ENCODE peak calls at places on chromosomes 6 and 20, in seven cellular contexts. One of them, this sample, is unnamed.

GRCh38 chr6:125058562-125058961 is 95.0 kb upstream of the TPD52L1 start:
- DNase-seq in left ventricle myocardium superior: no peak
- DNase-seq in NCI-H1930: no peak
- DNase-seq in putamen: no peak
- DNase-seq in RWPE1: no peak
- DNase-seq in HFF-Myc: no peak
- DNase-seq in NCI-H1092 treated with DMSO at 0.1 percent for 48 hours: no peak
- DNase-seq in this sample: no peak

GRCh38 chr6:111548368-111548767 is 57.3 kb downstream of the TRAF3IP2 start:
- DNase-seq in left ventricle myocardium superior: no peak
- DNase-seq in NCI-H1930: no peak
- DNase-seq in putamen: no peak
- DNase-seq in RWPE1: no peak
- DNase-seq in HFF-Myc: no peak
- DNase-seq in NCI-H1092 treated with DMSO at 0.1 percent for 48 hours: no peak
- DNase-seq in this sample: no peak

GRCh38 chr6:96836579-96837137 is 619 bp downstream of the GPR63 start:
- DNase-seq in left ventricle myocardium superior: no peak
- DNase-seq in NCI-H1930: no peak
- DNase-seq in putamen: peak
- DNase-seq in RWPE1: no peak
- DNase-seq in HFF-Myc: no peak
- DNase-seq in NCI-H1092 treated with DMSO at 0.1 percent for 48 hours: peak
- DNase-seq in this sample: no peak

GRCh38 chr6:110814488-110815259 is 595 bp downstream of the CDK19 start:
- DNase-seq in left ventricle myocardium superior: peak
- DNase-seq in NCI-H1930: peak
- DNase-seq in putamen: peak
- DNase-seq in RWPE1: peak
- DNase-seq in HFF-Myc: no peak
- DNase-seq in NCI-H1092 treated with DMSO at 0.1 percent for 48 hours: peak
- DNase-seq in this sample: no peak

GRCh38 chr6:126919947-126920346 is 198.5 kb upstream of the RSPO3 start:
- DNase-seq in left ventricle myocardium superior: no peak
- DNase-seq in NCI-H1930: no peak
- DNase-seq in putamen: no peak
- DNase-seq in RWPE1: peak
- DNase-seq in HFF-Myc: peak
- DNase-seq in NCI-H1092 treated with DMSO at 0.1 percent for 48 hours: no peak
- DNase-seq in this sample: no peak

GRCh38 chr6:343960-344815 is 47.4 kb upstream of the IRF4 start:
- DNase-seq in left ventricle myocardium superior: peak
- DNase-seq in NCI-H1930: no peak
- DNase-seq in putamen: no peak
- DNase-seq in RWPE1: no peak
- DNase-seq in HFF-Myc: no peak
- DNase-seq in NCI-H1092 treated with DMSO at 0.1 percent for 48 hours: no peak
- DNase-seq in this sample: no peak

GRCh38 chr6:158543606-158544185 is 16.2 kb upstream of the TMEM181 start:
- DNase-seq in left ventricle myocardium superior: no peak
- DNase-seq in NCI-H1930: no peak
- DNase-seq in putamen: no peak
- DNase-seq in RWPE1: no peak
- DNase-seq in HFF-Myc: no peak
- DNase-seq in NCI-H1092 treated with DMSO at 0.1 percent for 48 hours: no peak
- DNase-seq in this sample: no peak

GRCh38 chr6:52417675-52418111 is 2.4 kb upstream of the EFHC1 start:
- DNase-seq in left ventricle myocardium superior: no peak
- DNase-seq in NCI-H1930: no peak
- DNase-seq in putamen: no peak
- DNase-seq in RWPE1: peak
- DNase-seq in HFF-Myc: peak
- DNase-seq in NCI-H1092 treated with DMSO at 0.1 percent for 48 hours: no peak
- DNase-seq in this sample: no peak

GRCh38 chr6:37354526-37355384 is 972 bp downstream of the RNF8 start:
- DNase-seq in left ventricle myocardium superior: peak
- DNase-seq in NCI-H1930: no peak
- DNase-seq in putamen: no peak
- DNase-seq in RWPE1: peak
- DNase-seq in HFF-Myc: no peak
- DNase-seq in NCI-H1092 treated with DMSO at 0.1 percent for 48 hours: no peak
- DNase-seq in this sample: no peak

GRCh38 chr6:83359638-83360037 is 71.2 kb downstream of the ME1 start:
- DNase-seq in left ventricle myocardium superior: no peak
- DNase-seq in NCI-H1930: no peak
- DNase-seq in putamen: no peak
- DNase-seq in RWPE1: no peak
- DNase-seq in HFF-Myc: no peak
- DNase-seq in NCI-H1092 treated with DMSO at 0.1 percent for 48 hours: no peak
- DNase-seq in this sample: no peak

GRCh38 chr20:44517454-44517853 is 4.4 kb downstream of the SERINC3 start:
- DNase-seq in left ventricle myocardium superior: no peak
- DNase-seq in NCI-H1930: no peak
- DNase-seq in putamen: no peak
- DNase-seq in RWPE1: no peak
- DNase-seq in HFF-Myc: no peak
- DNase-seq in NCI-H1092 treated with DMSO at 0.1 percent for 48 hours: no peak
- DNase-seq in this sample: no peak

GRCh38 chr6:90401933-90402830 is 105.5 kb upstream of the BACH2 start:
- DNase-seq in left ventricle myocardium superior: no peak
- DNase-seq in NCI-H1930: no peak
- DNase-seq in putamen: no peak
- DNase-seq in RWPE1: no peak
- DNase-seq in HFF-Myc: no peak
- DNase-seq in NCI-H1092 treated with DMSO at 0.1 percent for 48 hours: no peak
- DNase-seq in this sample: no peak

This sample was measured in NCI-H1436 treated with DMSO at 0.1 percent for 48 hours.